ENCODE peak calls at places on chromosome 17, in five cellular contexts. One of them, this sample, is unnamed.

GRCh38 chr17:75508122-75508719 is 7.1 kb downstream of the CASKIN2 start:
- DNase-seq in bronchial epithelial cell: no peak
- DNase-seq in left ventricle myocardium inferior: no peak
- DNase-seq in midbrain: no peak
- DNase-seq in epithelial cell of proximal tubule: no peak
- DNase-seq in this sample: no peak

GRCh38 chr17:55005520-55005919 is 37.0 kb downstream of the STXBP4 start:
- DNase-seq in bronchial epithelial cell: peak
- DNase-seq in left ventricle myocardium inferior: no peak
- DNase-seq in midbrain: no peak
- DNase-seq in epithelial cell of proximal tubule: no peak
- DNase-seq in this sample: no peak

GRCh38 chr17:17367931-17368330 is 64.8 kb downstream of the NT5M start:
- DNase-seq in bronchial epithelial cell: no peak
- DNase-seq in left ventricle myocardium inferior: no peak
- DNase-seq in midbrain: no peak
- DNase-seq in epithelial cell of proximal tubule: no peak
- DNase-seq in this sample: no peak

GRCh38 chr17:49225554-49226236 is 4.9 kb downstream of the PHOSPHO1 start:
- DNase-seq in bronchial epithelial cell: no peak
- DNase-seq in left ventricle myocardium inferior: no peak
- DNase-seq in midbrain: no peak
- DNase-seq in epithelial cell of proximal tubule: no peak
- DNase-seq in this sample: no peak

GRCh38 chr17:41896726-41897125 is 22.0 kb downstream of the ACLY start:
- DNase-seq in bronchial epithelial cell: no peak
- DNase-seq in left ventricle myocardium inferior: no peak
- DNase-seq in midbrain: no peak
- DNase-seq in epithelial cell of proximal tubule: no peak
- DNase-seq in this sample: no peak

GRCh38 chr17:61129876-61130275 is 269.8 kb upstream of the TBX2 start:
- DNase-seq in bronchial epithelial cell: no peak
- DNase-seq in left ventricle myocardium inferior: no peak
- DNase-seq in midbrain: no peak
- DNase-seq in epithelial cell of proximal tubule: no peak
- DNase-seq in this sample: no peak

GRCh38 chr17:19630651-19631050 is 17.9 kb upstream of the ALDH3A2 start:
- DNase-seq in bronchial epithelial cell: peak
- DNase-seq in left ventricle myocardium inferior: no peak
- DNase-seq in midbrain: no peak
- DNase-seq in epithelial cell of proximal tubule: no peak
- DNase-seq in this sample: no peak

GRCh38 chr17:81607431-81607830 is 29.5 kb downstream of the NPLOC4 start:
- DNase-seq in bronchial epithelial cell: no peak
- DNase-seq in left ventricle myocardium inferior: no peak
- DNase-seq in midbrain: no peak
- DNase-seq in epithelial cell of proximal tubule: no peak
- DNase-seq in this sample: no peak

GRCh38 chr17:32960815-32961214 is 30.8 kb upstream of the SPACA3 start:
- DNase-seq in bronchial epithelial cell: peak
- DNase-seq in left ventricle myocardium inferior: no peak
- DNase-seq in midbrain: no peak
- DNase-seq in epithelial cell of proximal tubule: no peak
- DNase-seq in this sample: no peak

GRCh38 chr17:64781394-64781793 is 119.3 kb upstream of the SMURF2 start:
- DNase-seq in bronchial epithelial cell: peak
- DNase-seq in left ventricle myocardium inferior: peak
- DNase-seq in midbrain: no peak
- DNase-seq in epithelial cell of proximal tubule: no peak
- DNase-seq in this sample: no peak

GRCh38 chr17:66900126-66901010 is 64.1 kb upstream of the CACNG4 start:
- DNase-seq in bronchial epithelial cell: peak
- DNase-seq in left ventricle myocardium inferior: no peak
- DNase-seq in midbrain: peak
- DNase-seq in epithelial cell of proximal tubule: no peak
- DNase-seq in this sample: no peak

GRCh38 chr17:58332720-58333395 is 4.3 kb upstream of the TSPOAP1 start:
- DNase-seq in bronchial epithelial cell: no peak
- DNase-seq in left ventricle myocardium inferior: peak
- DNase-seq in midbrain: no peak
- DNase-seq in epithelial cell of proximal tubule: no peak
- DNase-seq in this sample: no peak

GRCh38 chr17:17778308-17779014 is 58.3 kb downstream of the SREBF1 start:
- DNase-seq in bronchial epithelial cell: no peak
- DNase-seq in left ventricle myocardium inferior: peak
- DNase-seq in midbrain: peak
- DNase-seq in epithelial cell of proximal tubule: no peak
- DNase-seq in this sample: no peak

GRCh38 chr17:28467456-28468025 is 5.9 kb upstream of the SLC13A2 start:
- DNase-seq in bronchial epithelial cell: peak
- DNase-seq in left ventricle myocardium inferior: no peak
- DNase-seq in midbrain: no peak
- DNase-seq in epithelial cell of proximal tubule: no peak
- DNase-seq in this sample: no peak

GRCh38 chr17:35731239-35731931 is at the start of gene RASL10B:
- DNase-seq in bronchial epithelial cell: no peak
- DNase-seq in left ventricle myocardium inferior: peak
- DNase-seq in midbrain: peak
- DNase-seq in epithelial cell of proximal tubule: no peak
- DNase-seq in this sample: no peak

GRCh38 chr17:11991461-11991860 is 5.8 kb downstream of the ZNF18 start:
- DNase-seq in bronchial epithelial cell: no peak
- DNase-seq in left ventricle myocardium inferior: no peak
- DNase-seq in midbrain: no peak
- DNase-seq in epithelial cell of proximal tubule: no peak
- DNase-seq in this sample: no peak

This sample was measured in epithelial cell of prostate.